ENCODE peak calls at places on chromosomes 6 and 20, in seven cellular contexts. I is sigmoid colon; L is naive thymus-derived CD4-positive, alpha-beta T cell; H is neural progenitor cell; G is mammary epithelial cell; F is effector memory CD4-positive, alpha-beta T cell; T is left lung. M is an unnamed sample.

GRCh38 chr6:160128879-160129516 is 7.4 kb downstream of the SLC22A1 start:
- DNase-seq in G (no peak), H (no peak), F (no peak), T (no peak), L (no peak), I (no peak), M (no peak)

GRCh38 chr6:61538765-61539164 is 747.3 kb downstream of the KHDRBS2 start:
- DNase-seq in I (no peak), H (no peak), L (no peak), G (no peak), F (no peak), T (no peak), M (no peak)

GRCh38 chr20:20712004-20712473 is 405 bp downstream of the RALGAPA2 start:
- DNase-seq in I (no peak), F (peak; percentile 0), G (no peak), H (peak; percentile 50), L (no peak), T (no peak), M (no peak)

GRCh38 chr20:52959125-52959524 is 13.0 kb upstream of the TSHZ2 start:
- DNase-seq in H (peak; percentile 41), F (no peak), G (no peak), I (no peak), T (no peak), L (no peak), M (no peak)

GRCh38 chr6:23145801-23146200 is 576.4 kb downstream of the HDGFL1 start:
- DNase-seq in I (no peak), G (no peak), L (no peak), T (no peak), H (peak; percentile 7), F (no peak), M (no peak)

GRCh38 chr6:110102411-110102810 is 77.1 kb downstream of the WASF1 start:
- DNase-seq in F (no peak), I (no peak), T (no peak), G (peak; percentile 39), L (no peak), H (no peak), M (no peak)

GRCh38 chr20:64214113-64214512 is 41.4 kb upstream of the PCMTD2 start:
- DNase-seq in H (no peak), F (no peak), I (no peak), L (no peak), G (no peak), T (no peak), M (no peak)

GRCh38 chr6:70411948-70412796 is 1.1 kb upstream of the FAM135A start:
- DNase-seq in H (no peak), F (no peak), T (no peak), I (no peak), L (no peak), G (no peak), M (no peak)

GRCh38 chr20:44609006-44609510 is 26.7 kb downstream of the PKIG start:
- DNase-seq in H (peak; percentile 20), I (no peak), F (no peak), G (no peak), T (no peak), L (no peak), M (no peak)

GRCh38 chr6:66638518-66638917 is 931.5 kb upstream of the EYS start:
- DNase-seq in I (no peak), L (no peak), T (no peak), G (no peak), H (no peak), F (no peak), M (no peak)

GRCh38 chr6:16438677-16439615 is 200.6 kb downstream of the GMPR start:
- DNase-seq in I (no peak), H (no peak), G (peak; percentile 62), L (no peak), T (no peak), F (no peak), M (no peak)

GRCh38 chr20:52619101-52619500 is 353.1 kb upstream of the TSHZ2 start:
- DNase-seq in H (no peak), G (no peak), F (no peak), L (no peak), I (no peak), T (no peak), M (no peak)

GRCh38 chr6:219019-219570 is 73.2 kb upstream of the DUSP22 start:
- DNase-seq in G (no peak), I (no peak), H (peak; percentile 1), L (no peak), T (no peak), F (no peak), M (no peak)

GRCh38 chr6:218153-219018 is 73.9 kb upstream of the DUSP22 start:
- DNase-seq in T (no peak), G (no peak), F (no peak), H (no peak), L (no peak), I (no peak), M (no peak)

GRCh38 chr6:215335-216034 is 76.8 kb upstream of the DUSP22 start:
- DNase-seq in G (peak; percentile 70), L (no peak), F (no peak), I (no peak), H (no peak), T (peak; percentile 57), M (no peak)

GRCh38 chr6:219641-220198 is 72.6 kb upstream of the DUSP22 start:
- DNase-seq in H (peak; percentile 48), T (peak; percentile 88), I (peak; percentile 74), L (no peak), G (no peak), F (no peak), M (peak; percentile 24)

GRCh38 chr6:217048-217659 is 75.1 kb upstream of the DUSP22 start:
- DNase-seq in T (no peak), H (peak; percentile 54), L (no peak), F (no peak), I (no peak), G (no peak), M (no peak)
- H3K27ac ChIP-seq in T (no peak overlapping the region), H (no peak overlapping the region), L (no peak overlapping the region), F (no peak overlapping the region), I (no peak overlapping the region), G (no peak overlapping the region), M (no peak overlapping the region)

GRCh38 chr6:156713548-156713947 is 63.6 kb upstream of the ARID1B start:
- DNase-seq in T (no peak), H (no peak), F (no peak), L (no peak), I (no peak), G (no peak), M (no peak)
- H3K27ac ChIP-seq in T (no peak overlapping the region), H (no peak overlapping the region), F (no peak overlapping the region), L (no peak overlapping the region), I (no peak overlapping the region), G (no peak overlapping the region), M (no peak overlapping the region)

DNA sequence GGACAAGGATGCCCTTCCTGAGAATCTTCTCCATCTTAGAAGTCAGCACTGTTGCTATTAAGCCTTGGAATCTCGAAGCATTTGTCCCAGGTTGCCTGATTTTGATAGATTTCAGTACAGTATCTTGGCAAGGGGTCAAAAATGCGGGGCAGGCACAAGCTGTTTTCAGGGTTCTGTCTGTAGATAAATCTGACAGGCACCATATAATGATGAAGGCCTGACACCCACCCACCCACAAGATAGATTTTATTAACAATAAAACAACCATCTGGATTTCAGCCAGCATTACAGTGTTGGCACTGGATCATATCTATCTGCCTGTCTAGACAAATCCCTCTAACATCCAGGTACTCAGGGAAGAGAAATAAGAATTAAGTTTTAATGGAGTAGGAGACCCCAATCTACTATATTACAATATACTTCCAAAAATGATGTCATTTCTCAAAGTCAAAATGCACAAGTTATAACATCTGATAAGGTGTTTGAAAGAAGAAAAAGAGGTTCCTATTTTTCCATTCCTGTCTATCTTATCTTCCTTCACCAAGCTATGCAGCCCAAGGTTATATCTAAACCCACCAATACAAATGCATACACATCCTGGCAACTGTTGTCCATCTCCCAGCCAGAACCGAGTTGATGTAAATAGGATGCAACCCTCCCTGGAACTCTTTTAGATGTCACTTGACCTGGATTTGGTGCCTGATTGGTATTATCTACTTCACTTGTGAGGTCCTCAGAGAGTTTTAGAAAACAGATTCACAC is 10.7 kb downstream of the NEDD9 start:
- DNase-seq in T (no peak), G (no peak), I (no peak), F (no peak), L (no peak), H (no peak), M (no peak)
- H3K27ac ChIP-seq in T (peak overlapping the region; percentile 56), G (peak overlapping the region; percentile 58), I (peak overlapping the region; percentile 1), F (no peak overlapping the region), L (no peak overlapping the region), H (no peak overlapping the region), M (no peak overlapping the region)

GRCh38 chr6:1910621-1911407 is 301.1 kb downstream of the FOXC1 start:
- DNase-seq in T (no peak), I (no peak), H (no peak), F (no peak), G (no peak), L (no peak), M (no peak)
- H3K27ac ChIP-seq in T (no peak overlapping the region), I (no peak overlapping the region), H (no peak overlapping the region), F (no peak overlapping the region), G (no peak overlapping the region), L (no peak overlapping the region), M (no peak overlapping the region)

GRCh38 chr6:83160167-83160566 is 32.9 kb downstream of the PGM3 start:
- DNase-seq in F (no peak), G (no peak), H (no peak), I (no peak), L (no peak), T (no peak), M (no peak)
- H3K27ac ChIP-seq in F (no peak overlapping the region), G (no peak overlapping the region), H (no peak overlapping the region), I (no peak overlapping the region), L (no peak overlapping the region), T (no peak overlapping the region), M (no peak overlapping the region)

M was measured in substantia nigra.